ENCODE peak calls at places on chromosomes 6 and 20, in five cellular contexts. V is lower lobe of right lung, M is right cardiac atrium, Z is heart left ventricle, J is fibroblast of the aortic adventitia. H is an unnamed sample.

GRCh38 chr20:51678041-51678697 is 90.0 kb downstream of the ATP9A start:
- DNase-seq in V (no peak), M (peak), Z (no peak), J (no peak), H (peak)

GRCh38 chr6:90730191-90730673 is 143.4 kb upstream of the MAP3K7 start:
- DNase-seq in V (no peak), M (no peak), Z (no peak), J (no peak), H (no peak)

GRCh38 chr20:40945754-40946451 is 82.7 kb upstream of the TOP1 start:
- DNase-seq in V (no peak), M (peak), Z (peak), J (peak), H (peak)

GRCh38 chr6:46347669-46348068 is 143.6 kb downstream of the RCAN2 start:
- DNase-seq in V (no peak), M (no peak), Z (no peak), J (no peak), H (no peak)

GRCh38 chr20:49758781-49759180 is 45.1 kb upstream of the B4GALT5 start:
- DNase-seq in V (no peak), M (no peak), Z (no peak), J (no peak), H (no peak)

GRCh38 chr6:166258854-166259276 is 49.3 kb downstream of the PRR18 start:
- DNase-seq in V (peak), M (no peak), Z (peak), J (no peak), H (no peak)

GRCh38 chr6:69729870-69730449 is 66.8 kb downstream of the LMBRD1 start:
- DNase-seq in V (no peak), M (no peak), Z (no peak), J (peak), H (no peak)

GRCh38 chr6:107618672-107619071 is 128.8 kb downstream of the SOBP start:
- DNase-seq in V (no peak), M (no peak), Z (no peak), J (no peak), H (no peak)

GRCh38 chr6:66226099-66226498 is 519.1 kb upstream of the EYS start:
- DNase-seq in V (no peak), M (no peak), Z (no peak), J (no peak), H (peak)

GRCh38 chr6:116145786-116146675 is 20.1 kb upstream of the COL10A1 start:
- DNase-seq in V (no peak), M (no peak), Z (no peak), J (no peak), H (no peak)

GRCh38 chr20:43457640-43458421 is at the start of gene SRSF6:
- DNase-seq in V (peak), M (peak), Z (peak), J (peak), H (peak)

GRCh38 chr6:166601956-166602355 is 15.5 kb upstream of the RAMACL start:
- DNase-seq in V (no peak), M (no peak), Z (no peak), J (no peak), H (no peak)

GRCh38 chr20:35845561-35845960 is 73.7 kb downstream of the PHF20 start:
- DNase-seq in V (no peak), M (no peak), Z (no peak), J (peak), H (no peak)

GRCh38 chr6:73394577-73395354 is at the start of gene DDX43:
- DNase-seq in V (peak), M (peak), Z (no peak), J (peak), H (no peak)

GRCh38 chr6:113971786-113972185 is 838 bp upstream of the HDAC2 start:
- DNase-seq in V (no peak), M (no peak), Z (no peak), J (peak), H (no peak)

GRCh38 chr6:49551126-49551865 is 828 bp downstream of the C6orf141 start:
- DNase-seq in V (no peak), M (no peak), Z (no peak), J (peak), H (peak)

GRCh38 chr20:10553326-10553984 is 118.3 kb downstream of the SLX4IP start:
- DNase-seq in V (peak), M (peak), Z (peak), J (peak), H (peak)

GRCh38 chr6:113818528-113818927 is 38.6 kb upstream of the MARCKS start:
- DNase-seq in V (no peak), M (no peak), Z (no peak), J (peak), H (no peak)

GRCh38 chr6:108453601-108454157 is 107.0 kb upstream of the FOXO3 start:
- DNase-seq in V (no peak), M (no peak), Z (no peak), J (peak), H (no peak)

GRCh38 chr6:45479834-45480696 is 102.3 kb upstream of the SUPT3H start:
- DNase-seq in V (no peak), M (no peak), Z (no peak), J (no peak), H (no peak)

GRCh38 chr6:111486475-111486874 is 3.5 kb upstream of the REV3L start:
- DNase-seq in V (no peak), M (no peak), Z (no peak), J (no peak), H (no peak)

GRCh38 chr6:121615493-121615892 is 180.0 kb downstream of the GJA1 start:
- DNase-seq in V (no peak), M (no peak), Z (no peak), J (no peak), H (no peak)

GRCh38 chr6:123551939-123552707 is 84.6 kb downstream of the TRDN start:
- DNase-seq in V (no peak), M (no peak), Z (no peak), J (peak), H (no peak)

GRCh38 chr6:7107578-7108195 is at the start of gene RREB1:
- DNase-seq in V (peak), M (peak), Z (peak), J (peak), H (peak)

GRCh38 chr6:46760925-46761324 is 14.2 kb downstream of the ANKRD66 start:
- DNase-seq in V (no peak), M (no peak), Z (no peak), J (no peak), H (no peak)

GRCh38 chr20:3980260-3981131 is 34.9 kb downstream of the RNF24 start:
- DNase-seq in V (no peak), M (no peak), Z (peak), J (peak), H (peak)

GRCh38 chr20:2135018-2135417 is 33.4 kb downstream of the STK35 start:
- DNase-seq in V (no peak), M (no peak), Z (no peak), J (no peak), H (no peak)

GRCh38 chr20:13322621-13323020 is 101.5 kb downstream of the ISM1 start:
- DNase-seq in V (no peak), M (no peak), Z (no peak), J (no peak), H (no peak)

GRCh38 chr6:83270971-83271714 is 78.0 kb downstream of the RWDD2A start:
- DNase-seq in V (no peak), M (no peak), Z (no peak), J (peak), H (no peak)

GRCh38 chr6:31175961-31176360 is 5.5 kb upstream of the POU5F1 start:
- DNase-seq in V (no peak), M (no peak), Z (no peak), J (peak), H (peak)

GRCh38 chr6:31179042-31179386 is 8.5 kb upstream of the POU5F1 start:
- DNase-seq in V (no peak), M (no peak), Z (no peak), J (no peak), H (no peak)

GRCh38 chr6:31180500-31180899 is 10.0 kb upstream of the POU5F1 start:
- DNase-seq in V (peak), M (peak), Z (peak), J (peak), H (no peak)

GRCh38 chr6:31178143-31179041 is 7.9 kb upstream of the POU5F1 start:
- DNase-seq in V (no peak), M (no peak), Z (no peak), J (peak), H (no peak)

GRCh38 chr6:31179896-31180295 is 9.4 kb upstream of the POU5F1 start:
- DNase-seq in V (no peak), M (no peak), Z (no peak), J (no peak), H (no peak)
- H3K4me3 ChIP-seq in V (peak), M (peak), Z (no peak), J (peak), H (no peak)

GRCh38 chr6:134199848-134200606 is 117.9 kb downstream of the SGK1 start:
- DNase-seq in V (no peak), M (no peak), Z (no peak), J (no peak), H (no peak)

GRCh38 chr6:134196568-134197301 is 121.2 kb downstream of the SGK1 start:
- DNase-seq in V (no peak), M (no peak), Z (no peak), J (no peak), H (no peak)

GRCh38 chr6:134195164-134195906 is 122.6 kb downstream of the SGK1 start:
- DNase-seq in V (no peak), M (no peak), Z (no peak), J (peak), H (no peak)

GRCh38 chr6:134195985-134196384 is 121.9 kb downstream of the SGK1 start:
- DNase-seq in V (no peak), M (no peak), Z (no peak), J (no peak), H (no peak)

GRCh38 chr6:134198093-134198492 is 119.8 kb downstream of the SGK1 start:
- DNase-seq in V (no peak), M (no peak), Z (no peak), J (no peak), H (no peak)
- H3K4me3 ChIP-seq in V (no peak), M (no peak), Z (no peak), J (no peak), H (no peak)

GRCh38 chr20:46023999-46024398 is 5.0 kb upstream of the SLC12A5 start:
- DNase-seq in V (no peak), M (no peak), Z (no peak), J (no peak), H (no peak)

GRCh38 chr20:46023148-46023484 is 5.9 kb upstream of the SLC12A5 start:
- DNase-seq in V (no peak), M (no peak), Z (no peak), J (no peak), H (no peak)

GRCh38 chr20:46022411-46023147 is 6.4 kb upstream of the SLC12A5 start:
- DNase-seq in V (peak), M (peak), Z (peak), J (peak), H (peak)

GRCh38 chr20:46020515-46020914 is 8.5 kb upstream of the SLC12A5 start:
- DNase-seq in V (no peak), M (no peak), Z (no peak), J (no peak), H (no peak)

DNA sequence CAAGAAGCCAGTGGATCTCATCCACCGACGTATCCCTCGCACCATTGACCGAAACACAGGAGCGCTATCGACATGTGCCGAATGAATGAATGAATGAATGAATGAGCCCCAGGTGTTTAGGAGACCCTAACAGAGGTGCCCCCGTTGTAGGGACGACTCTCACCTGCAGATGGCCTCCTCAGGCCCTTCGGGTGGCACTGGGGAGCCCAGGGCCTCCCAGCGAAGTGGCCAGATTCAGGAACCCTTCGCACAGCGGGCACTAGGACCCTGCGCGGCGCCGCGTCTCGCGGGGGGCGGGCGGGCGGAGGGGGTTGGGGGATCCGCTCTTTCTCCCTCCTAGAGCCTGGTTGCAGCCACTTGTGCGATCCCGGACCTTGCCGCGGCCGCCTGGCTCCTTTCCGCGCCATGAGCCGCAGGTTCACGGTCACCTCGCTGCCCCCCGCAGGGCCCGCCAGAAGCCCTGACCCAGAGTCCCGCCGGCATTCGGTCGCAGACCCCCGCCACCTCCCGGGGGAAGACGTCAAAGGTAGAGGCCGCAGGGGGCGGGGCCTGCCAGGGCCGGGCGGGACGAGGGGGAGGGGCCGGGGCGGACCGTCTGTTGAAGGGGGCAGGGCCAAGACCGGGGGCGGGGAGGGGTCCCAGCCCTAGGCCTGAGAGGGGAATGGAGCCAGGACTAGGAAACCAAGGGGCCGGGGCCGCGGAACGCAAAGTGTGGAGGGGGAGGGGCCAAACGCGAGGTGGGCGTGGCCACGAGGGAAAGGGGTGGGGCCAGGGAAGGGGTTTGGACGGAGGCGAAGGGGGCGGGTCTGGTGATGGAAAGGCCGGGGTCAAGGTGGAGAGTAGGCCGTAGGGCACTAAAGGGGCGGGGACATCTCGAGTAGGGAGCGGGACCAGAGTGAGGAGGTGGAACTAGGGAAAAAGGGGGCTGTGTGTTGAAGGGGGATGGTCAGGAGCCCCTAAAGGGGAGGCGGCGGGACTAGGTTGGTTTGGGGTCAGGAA is 7.4 kb upstream of the SLC12A5 start:
- DNase-seq in V (no peak), M (peak), Z (no peak), J (no peak), H (peak)
- H3K4me3 ChIP-seq in V (peak), M (peak), Z (peak), J (peak), H (peak)

DNA sequence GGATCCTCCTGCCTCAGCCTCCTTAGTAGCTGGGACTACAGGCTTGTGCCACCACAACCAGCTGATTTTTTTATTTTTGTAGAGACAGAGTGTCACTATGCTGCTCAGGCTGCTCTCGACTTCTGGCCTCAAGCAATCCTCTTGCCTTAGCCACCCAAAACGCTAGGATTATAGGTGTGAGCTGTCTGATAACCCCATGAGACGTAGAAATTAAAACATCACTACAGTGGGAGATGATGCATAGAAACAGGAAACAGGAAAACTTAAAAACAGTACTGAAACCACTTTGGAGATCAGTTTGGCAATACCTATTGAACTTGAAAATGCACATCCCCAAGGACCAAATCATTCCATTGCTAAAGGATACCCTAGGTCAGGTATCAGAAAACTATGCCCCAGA is 10.8 kb downstream of the SENP6 start:
- DNase-seq in V (no peak), M (no peak), Z (no peak), J (no peak), H (no peak)
- H3K4me3 ChIP-seq in V (no peak), M (no peak), Z (no peak), J (no peak), H (no peak)

GRCh38 chr20:57712851-57713504 is 3.2 kb upstream of the PMEPA1 start:
- DNase-seq in V (no peak), M (no peak), Z (no peak), J (no peak), H (no peak)

GRCh38 chr20:57709823-57710799 is at the start of gene PMEPA1:
- DNase-seq in V (peak), M (peak), Z (peak), J (peak), H (peak)

GRCh38 chr20:57711826-57712225 is 2.0 kb upstream of the PMEPA1 start:
- DNase-seq in V (no peak), M (no peak), Z (no peak), J (no peak), H (no peak)

GRCh38 chr20:57710841-57711240 is 1.0 kb upstream of the PMEPA1 start:
- DNase-seq in V (no peak), M (no peak), Z (no peak), J (no peak), H (no peak)

DNA sequence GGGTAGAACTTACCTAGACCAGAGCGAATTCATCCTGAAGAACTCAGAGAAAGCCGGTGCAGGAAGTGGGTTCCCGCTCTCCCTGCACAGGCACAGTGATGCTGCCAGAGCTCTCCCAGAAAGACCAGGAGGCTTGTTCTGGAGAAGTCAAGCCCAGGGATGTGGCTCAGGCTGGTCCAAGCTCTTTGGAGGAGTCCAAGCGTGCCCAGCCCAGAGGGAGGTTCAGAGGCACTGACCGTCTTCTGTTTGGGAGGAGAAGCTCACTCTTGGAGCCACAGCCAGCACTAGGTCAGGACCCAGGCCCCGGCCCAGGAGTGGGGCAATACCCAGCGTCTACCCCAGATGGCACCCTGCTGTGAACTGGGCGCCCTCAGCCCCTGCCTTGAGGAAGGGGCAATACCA is 1.5 kb upstream of the PMEPA1 start:
- DNase-seq in V (no peak), M (no peak), Z (no peak), J (no peak), H (no peak)
- H3K4me3 ChIP-seq in V (no peak), M (peak), Z (no peak), J (no peak), H (no peak)

DNA sequence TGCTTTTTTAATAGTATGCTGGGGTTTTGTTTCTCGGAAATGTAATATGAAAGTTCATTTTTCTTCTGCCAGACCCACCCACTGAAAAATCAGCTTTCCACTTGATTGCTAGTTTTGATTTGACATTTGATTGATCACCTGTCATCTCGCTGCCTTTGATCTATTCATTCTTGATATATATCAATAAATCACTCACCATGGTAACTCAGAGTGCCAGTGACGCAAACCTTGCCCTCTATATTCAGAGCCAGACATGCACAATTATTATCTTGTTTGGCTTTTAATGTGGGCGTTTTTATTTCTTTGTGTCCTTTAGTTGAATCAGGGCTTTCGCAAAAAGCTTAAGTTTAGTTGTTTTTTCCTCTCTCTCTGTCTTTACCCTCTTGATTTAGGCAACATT is 2.0 kb downstream of the TSHZ2 start:
- DNase-seq in V (no peak), M (no peak), Z (no peak), J (no peak), H (no peak)
- H3K4me3 ChIP-seq in V (peak), M (peak), Z (peak), J (no peak), H (no peak)

DNA sequence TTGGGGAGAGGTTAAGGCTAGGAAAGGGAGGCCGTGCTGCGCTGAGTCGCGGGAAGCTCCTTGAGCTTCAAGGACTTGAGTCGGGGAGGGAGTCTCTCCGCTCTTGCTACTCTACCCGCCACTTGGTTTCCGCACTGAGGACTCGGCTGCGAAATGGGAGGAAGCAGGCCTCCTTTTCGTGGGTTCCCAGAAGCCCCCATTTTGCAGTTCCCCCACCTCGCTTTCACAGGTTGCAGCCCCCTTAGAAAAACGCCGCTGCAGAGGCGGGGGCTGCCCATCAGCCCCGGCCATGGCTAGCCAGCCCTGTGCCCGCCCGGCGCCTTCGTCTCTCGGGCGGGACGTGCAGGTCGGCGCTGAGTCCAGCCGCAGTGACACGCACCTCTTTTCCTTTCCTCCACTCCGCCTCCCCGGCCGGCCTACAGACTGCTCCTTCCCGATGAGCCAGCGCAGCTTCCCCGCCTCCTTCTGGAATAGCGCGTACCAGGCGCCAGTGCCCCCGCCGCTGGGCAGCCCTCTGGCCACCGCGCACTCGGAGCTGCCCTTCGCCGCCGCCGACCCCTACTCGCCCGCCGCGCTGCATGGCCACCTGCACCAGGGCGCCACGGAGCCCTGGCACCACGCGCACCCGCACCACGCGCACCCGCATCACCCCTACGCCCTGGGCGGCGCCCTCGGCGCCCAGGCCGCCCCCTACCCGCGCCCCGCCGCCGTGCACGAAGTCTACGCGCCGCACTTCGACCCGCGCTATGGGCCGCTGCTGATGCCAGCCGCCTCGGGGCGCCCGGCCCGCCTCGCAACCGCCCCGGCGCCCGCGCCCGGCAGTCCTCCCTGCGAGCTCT is 5.0 kb downstream of the VGLL2 start:
- DNase-seq in V (peak), M (peak), Z (no peak), J (no peak), H (peak)
- H3K4me3 ChIP-seq in V (peak), M (peak), Z (peak), J (peak), H (peak)